ENCODE peak calls at places on chromosomes 11 and 22, in seven cellular contexts. One of them, this sample, is unnamed.

GRCh38 chr11:35085766-35086165 is 53.2 kb upstream of the CD44 start:
- DNase-seq in nephron progenitor cell: no peak
- DNase-seq in stomach: no peak
- DNase-seq in prostate gland: no peak
- DNase-seq in stimulated activated CD8-positive, alpha-beta memory T cell treated with anti-CD3 and anti-CD28 coated beads, Interleukin-4, amount 100 ng/mL, for 4 hours: no peak
- DNase-seq in NCI-H524 treated with DMSO at 0.1 percent for 48 hours: no peak
- DNase-seq in epithelial cell of proximal tubule: no peak
- DNase-seq in this sample: no peak

GRCh38 chr11:70736937-70737640 is 338.8 kb downstream of the CTTN start:
- DNase-seq in nephron progenitor cell: no peak
- DNase-seq in stomach: no peak
- DNase-seq in prostate gland: no peak
- DNase-seq in stimulated activated CD8-positive, alpha-beta memory T cell treated with anti-CD3 and anti-CD28 coated beads, Interleukin-4, amount 100 ng/mL, for 4 hours: no peak
- DNase-seq in NCI-H524 treated with DMSO at 0.1 percent for 48 hours: no peak
- DNase-seq in epithelial cell of proximal tubule: no peak
- DNase-seq in this sample: no peak

GRCh38 chr22:17749605-17750395 is 24.5 kb downstream of the BID start:
- DNase-seq in nephron progenitor cell: no peak
- DNase-seq in stomach: no peak
- DNase-seq in prostate gland: no peak
- DNase-seq in stimulated activated CD8-positive, alpha-beta memory T cell treated with anti-CD3 and anti-CD28 coated beads, Interleukin-4, amount 100 ng/mL, for 4 hours: no peak
- DNase-seq in NCI-H524 treated with DMSO at 0.1 percent for 48 hours: no peak
- DNase-seq in epithelial cell of proximal tubule: no peak
- DNase-seq in this sample: no peak

GRCh38 chr11:118343248-118343647 is 743 bp upstream of the CD3D start:
- DNase-seq in nephron progenitor cell: no peak
- DNase-seq in stomach: no peak
- DNase-seq in prostate gland: no peak
- DNase-seq in stimulated activated CD8-positive, alpha-beta memory T cell treated with anti-CD3 and anti-CD28 coated beads, Interleukin-4, amount 100 ng/mL, for 4 hours: no peak
- DNase-seq in NCI-H524 treated with DMSO at 0.1 percent for 48 hours: no peak
- DNase-seq in epithelial cell of proximal tubule: no peak
- DNase-seq in this sample: no peak

GRCh38 chr11:129458278-129458677 is 82.6 kb downstream of the BARX2 start:
- DNase-seq in nephron progenitor cell: no peak
- DNase-seq in stomach: no peak
- DNase-seq in prostate gland: no peak
- DNase-seq in stimulated activated CD8-positive, alpha-beta memory T cell treated with anti-CD3 and anti-CD28 coated beads, Interleukin-4, amount 100 ng/mL, for 4 hours: no peak
- DNase-seq in NCI-H524 treated with DMSO at 0.1 percent for 48 hours: no peak
- DNase-seq in epithelial cell of proximal tubule: no peak
- DNase-seq in this sample: no peak

GRCh38 chr11:9075441-9076000 is 15.9 kb downstream of the SCUBE2 start:
- DNase-seq in nephron progenitor cell: no peak
- DNase-seq in stomach: peak; percentile 43
- DNase-seq in prostate gland: no peak
- DNase-seq in stimulated activated CD8-positive, alpha-beta memory T cell treated with anti-CD3 and anti-CD28 coated beads, Interleukin-4, amount 100 ng/mL, for 4 hours: no peak
- DNase-seq in NCI-H524 treated with DMSO at 0.1 percent for 48 hours: peak; percentile 68
- DNase-seq in epithelial cell of proximal tubule: no peak
- DNase-seq in this sample: no peak

GRCh38 chr11:206516-207212 is 535 bp downstream of the BET1L start:
- DNase-seq in nephron progenitor cell: no peak
- DNase-seq in stomach: peak; percentile 40
- DNase-seq in prostate gland: no peak
- DNase-seq in stimulated activated CD8-positive, alpha-beta memory T cell treated with anti-CD3 and anti-CD28 coated beads, Interleukin-4, amount 100 ng/mL, for 4 hours: no peak
- DNase-seq in NCI-H524 treated with DMSO at 0.1 percent for 48 hours: no peak
- DNase-seq in epithelial cell of proximal tubule: no peak
- DNase-seq in this sample: peak; percentile 71

GRCh38 chr22:45319319-45319675 is 9.6 kb downstream of the FAM118A start:
- DNase-seq in nephron progenitor cell: no peak
- DNase-seq in stomach: no peak
- DNase-seq in prostate gland: no peak
- DNase-seq in stimulated activated CD8-positive, alpha-beta memory T cell treated with anti-CD3 and anti-CD28 coated beads, Interleukin-4, amount 100 ng/mL, for 4 hours: no peak
- DNase-seq in NCI-H524 treated with DMSO at 0.1 percent for 48 hours: no peak
- DNase-seq in epithelial cell of proximal tubule: no peak
- DNase-seq in this sample: no peak

GRCh38 chr11:121328967-121329653 is 36.5 kb downstream of the SC5D start:
- DNase-seq in nephron progenitor cell: no peak
- DNase-seq in stomach: no peak
- DNase-seq in prostate gland: no peak
- DNase-seq in stimulated activated CD8-positive, alpha-beta memory T cell treated with anti-CD3 and anti-CD28 coated beads, Interleukin-4, amount 100 ng/mL, for 4 hours: no peak
- DNase-seq in NCI-H524 treated with DMSO at 0.1 percent for 48 hours: no peak
- DNase-seq in epithelial cell of proximal tubule: no peak
- DNase-seq in this sample: no peak

GRCh38 chr11:69828971-69829344 is 9.7 kb upstream of the FGF3 start:
- DNase-seq in nephron progenitor cell: no peak
- DNase-seq in stomach: no peak
- DNase-seq in prostate gland: no peak
- DNase-seq in stimulated activated CD8-positive, alpha-beta memory T cell treated with anti-CD3 and anti-CD28 coated beads, Interleukin-4, amount 100 ng/mL, for 4 hours: no peak
- DNase-seq in NCI-H524 treated with DMSO at 0.1 percent for 48 hours: no peak
- DNase-seq in epithelial cell of proximal tubule: no peak
- DNase-seq in this sample: peak; percentile 56

GRCh38 chr22:29700949-29701927 is 18.6 kb upstream of the CABP7 start:
- DNase-seq in nephron progenitor cell: no peak
- DNase-seq in stomach: no peak
- DNase-seq in prostate gland: no peak
- DNase-seq in stimulated activated CD8-positive, alpha-beta memory T cell treated with anti-CD3 and anti-CD28 coated beads, Interleukin-4, amount 100 ng/mL, for 4 hours: no peak
- DNase-seq in NCI-H524 treated with DMSO at 0.1 percent for 48 hours: peak; percentile 21
- DNase-seq in epithelial cell of proximal tubule: peak; percentile 9
- DNase-seq in this sample: peak; percentile 41

GRCh38 chr11:72243173-72243566 is 806 bp downstream of the PHOX2A start:
- DNase-seq in nephron progenitor cell: no peak
- DNase-seq in stomach: no peak
- DNase-seq in prostate gland: no peak
- DNase-seq in stimulated activated CD8-positive, alpha-beta memory T cell treated with anti-CD3 and anti-CD28 coated beads, Interleukin-4, amount 100 ng/mL, for 4 hours: no peak
- DNase-seq in NCI-H524 treated with DMSO at 0.1 percent for 48 hours: no peak
- DNase-seq in epithelial cell of proximal tubule: no peak
- DNase-seq in this sample: no peak

GRCh38 chr11:34909955-34910354 is 6.2 kb downstream of the APIP start:
- DNase-seq in nephron progenitor cell: no peak
- DNase-seq in stomach: no peak
- DNase-seq in prostate gland: no peak
- DNase-seq in stimulated activated CD8-positive, alpha-beta memory T cell treated with anti-CD3 and anti-CD28 coated beads, Interleukin-4, amount 100 ng/mL, for 4 hours: no peak
- DNase-seq in NCI-H524 treated with DMSO at 0.1 percent for 48 hours: no peak
- DNase-seq in epithelial cell of proximal tubule: no peak
- DNase-seq in this sample: no peak

GRCh38 chr22:31897842-31898241 is 46.5 kb upstream of the YWHAH start:
- DNase-seq in nephron progenitor cell: no peak
- DNase-seq in stomach: no peak
- DNase-seq in prostate gland: no peak
- DNase-seq in stimulated activated CD8-positive, alpha-beta memory T cell treated with anti-CD3 and anti-CD28 coated beads, Interleukin-4, amount 100 ng/mL, for 4 hours: no peak
- DNase-seq in NCI-H524 treated with DMSO at 0.1 percent for 48 hours: no peak
- DNase-seq in epithelial cell of proximal tubule: no peak
- DNase-seq in this sample: no peak

GRCh38 chr11:127733552-127733951 is 733.0 kb upstream of the KIRREL3 start:
- DNase-seq in nephron progenitor cell: no peak
- DNase-seq in stomach: no peak
- DNase-seq in prostate gland: no peak
- DNase-seq in stimulated activated CD8-positive, alpha-beta memory T cell treated with anti-CD3 and anti-CD28 coated beads, Interleukin-4, amount 100 ng/mL, for 4 hours: no peak
- DNase-seq in NCI-H524 treated with DMSO at 0.1 percent for 48 hours: no peak
- DNase-seq in epithelial cell of proximal tubule: no peak
- DNase-seq in this sample: no peak

GRCh38 chr11:104254347-104254746 is 90.4 kb upstream of the PDGFD start:
- DNase-seq in nephron progenitor cell: peak; percentile 50
- DNase-seq in stomach: peak; percentile 34
- DNase-seq in prostate gland: no peak
- DNase-seq in stimulated activated CD8-positive, alpha-beta memory T cell treated with anti-CD3 and anti-CD28 coated beads, Interleukin-4, amount 100 ng/mL, for 4 hours: no peak
- DNase-seq in NCI-H524 treated with DMSO at 0.1 percent for 48 hours: no peak
- DNase-seq in epithelial cell of proximal tubule: no peak
- DNase-seq in this sample: peak; percentile 17

GRCh38 chr11:111049131-111049530 is 196.4 kb upstream of the POU2AF2 start:
- DNase-seq in nephron progenitor cell: no peak
- DNase-seq in stomach: no peak
- DNase-seq in prostate gland: no peak
- DNase-seq in stimulated activated CD8-positive, alpha-beta memory T cell treated with anti-CD3 and anti-CD28 coated beads, Interleukin-4, amount 100 ng/mL, for 4 hours: no peak
- DNase-seq in NCI-H524 treated with DMSO at 0.1 percent for 48 hours: no peak
- DNase-seq in epithelial cell of proximal tubule: no peak
- DNase-seq in this sample: no peak

GRCh38 chr22:25232301-25232700 is 12.9 kb downstream of the CRYBB2 start:
- DNase-seq in nephron progenitor cell: no peak
- DNase-seq in stomach: no peak
- DNase-seq in prostate gland: no peak
- DNase-seq in stimulated activated CD8-positive, alpha-beta memory T cell treated with anti-CD3 and anti-CD28 coated beads, Interleukin-4, amount 100 ng/mL, for 4 hours: no peak
- DNase-seq in NCI-H524 treated with DMSO at 0.1 percent for 48 hours: no peak
- DNase-seq in epithelial cell of proximal tubule: no peak
- DNase-seq in this sample: no peak

GRCh38 chr11:79331251-79331901 is 109.5 kb downstream of the TENM4 start:
- DNase-seq in nephron progenitor cell: peak; percentile 57
- DNase-seq in stomach: no peak
- DNase-seq in prostate gland: no peak
- DNase-seq in stimulated activated CD8-positive, alpha-beta memory T cell treated with anti-CD3 and anti-CD28 coated beads, Interleukin-4, amount 100 ng/mL, for 4 hours: no peak
- DNase-seq in NCI-H524 treated with DMSO at 0.1 percent for 48 hours: no peak
- DNase-seq in epithelial cell of proximal tubule: no peak
- DNase-seq in this sample: no peak

GRCh38 chr11:20881328-20882079 is 212.1 kb downstream of the NELL1 start:
- DNase-seq in nephron progenitor cell: no peak
- DNase-seq in stomach: no peak
- DNase-seq in prostate gland: no peak
- DNase-seq in stimulated activated CD8-positive, alpha-beta memory T cell treated with anti-CD3 and anti-CD28 coated beads, Interleukin-4, amount 100 ng/mL, for 4 hours: no peak
- DNase-seq in NCI-H524 treated with DMSO at 0.1 percent for 48 hours: no peak
- DNase-seq in epithelial cell of proximal tubule: no peak
- DNase-seq in this sample: no peak

GRCh38 chr22:38706101-38706884 is 549 bp downstream of the GTPBP1 start:
- DNase-seq in nephron progenitor cell: no peak
- DNase-seq in stomach: peak; percentile 60
- DNase-seq in prostate gland: peak; percentile 21
- DNase-seq in stimulated activated CD8-positive, alpha-beta memory T cell treated with anti-CD3 and anti-CD28 coated beads, Interleukin-4, amount 100 ng/mL, for 4 hours: no peak
- DNase-seq in NCI-H524 treated with DMSO at 0.1 percent for 48 hours: no peak
- DNase-seq in epithelial cell of proximal tubule: no peak
- DNase-seq in this sample: peak; percentile 71

This sample was measured in mucosa of descending colon.